ENCODE peak calls at places on chromosomes 7 and 10, in seven cellular contexts. One of them, this sample, is unnamed. For H3K4me1 and H3K36me3, the result is how much of the 10 kb centered on the place peaks cover.

GRCh38 chr10:94212876-94213595 is 149.7 kb downstream of the NOC3L start:
- DNase-seq in neuronal stem cell: no peak
- DNase-seq in IMR-90: no peak
- DNase-seq in PC-9: peak
- DNase-seq in fibroblast of lung: no peak
- DNase-seq in neural progenitor cell: no peak
- DNase-seq in astrocyte: no peak
- DNase-seq in this sample: no peak

GRCh38 chr10:34298371-34298818 is 516.7 kb downstream of the PARD3 start:
- DNase-seq in neuronal stem cell: no peak
- DNase-seq in IMR-90: no peak
- DNase-seq in PC-9: no peak
- DNase-seq in fibroblast of lung: no peak
- DNase-seq in neural progenitor cell: no peak
- DNase-seq in astrocyte: no peak
- DNase-seq in this sample: no peak

GRCh38 chr7:20275637-20276036 is 55.1 kb upstream of the ITGB8 start:
- DNase-seq in neuronal stem cell: no peak
- DNase-seq in IMR-90: peak
- DNase-seq in PC-9: no peak
- DNase-seq in fibroblast of lung: no peak
- DNase-seq in neural progenitor cell: no peak
- DNase-seq in astrocyte: no peak
- DNase-seq in this sample: no peak

GRCh38 chr7:26200113-26200443 is 468 bp downstream of the HNRNPA2B1 start:
- DNase-seq in neuronal stem cell: peak
- DNase-seq in IMR-90: no peak
- DNase-seq in PC-9: peak
- DNase-seq in fibroblast of lung: no peak
- DNase-seq in neural progenitor cell: peak
- DNase-seq in astrocyte: no peak
- DNase-seq in this sample: peak

GRCh38 chr7:110839866-110840265 is 251.1 kb upstream of the LRRN3 start:
- DNase-seq in neuronal stem cell: no peak
- DNase-seq in IMR-90: peak
- DNase-seq in PC-9: no peak
- DNase-seq in fibroblast of lung: peak
- DNase-seq in neural progenitor cell: peak
- DNase-seq in astrocyte: peak
- DNase-seq in this sample: peak

GRCh38 chr7:2862831-2863361 is 18.8 kb upstream of the GNA12 start:
- DNase-seq in neuronal stem cell: no peak
- DNase-seq in IMR-90: peak
- DNase-seq in PC-9: peak
- DNase-seq in fibroblast of lung: peak
- DNase-seq in neural progenitor cell: no peak
- DNase-seq in astrocyte: peak
- DNase-seq in this sample: no peak

GRCh38 chr7:81812514-81813472 is 42.9 kb upstream of the HGF start:
- DNase-seq in neuronal stem cell: no peak
- DNase-seq in IMR-90: no peak
- DNase-seq in PC-9: no peak
- DNase-seq in fibroblast of lung: no peak
- DNase-seq in neural progenitor cell: no peak
- DNase-seq in astrocyte: no peak
- DNase-seq in this sample: no peak

GRCh38 chr7:159012353-159013069 is 132.2 kb downstream of the VIPR2 start:
- DNase-seq in neuronal stem cell: no peak
- DNase-seq in IMR-90: no peak
- DNase-seq in PC-9: no peak
- DNase-seq in fibroblast of lung: no peak
- DNase-seq in neural progenitor cell: no peak
- DNase-seq in astrocyte: no peak
- DNase-seq in this sample: no peak

GRCh38 chr10:69577268-69578232 is 4.3 kb upstream of the NEUROG3 start:
- DNase-seq in neuronal stem cell: no peak
- DNase-seq in IMR-90: no peak
- DNase-seq in PC-9: no peak
- DNase-seq in fibroblast of lung: no peak
- DNase-seq in neural progenitor cell: peak
- DNase-seq in astrocyte: no peak
- DNase-seq in this sample: no peak

GRCh38 chr10:100653957-100654834 is 91.2 kb upstream of the PAX2 start:
- DNase-seq in neuronal stem cell: no peak
- DNase-seq in IMR-90: no peak
- DNase-seq in PC-9: no peak
- DNase-seq in fibroblast of lung: peak
- DNase-seq in neural progenitor cell: peak
- DNase-seq in astrocyte: no peak
- DNase-seq in this sample: peak

GRCh38 chr7:16587785-16588184 is 57.8 kb downstream of the ANKMY2 start:
- DNase-seq in neuronal stem cell: no peak
- DNase-seq in IMR-90: no peak
- DNase-seq in PC-9: no peak
- DNase-seq in fibroblast of lung: no peak
- DNase-seq in neural progenitor cell: peak
- DNase-seq in astrocyte: no peak
- DNase-seq in this sample: no peak

GRCh38 chr7:94701555-94701973 is 45.6 kb upstream of the SGCE start:
- DNase-seq in neuronal stem cell: peak
- DNase-seq in IMR-90: peak
- DNase-seq in PC-9: peak
- DNase-seq in fibroblast of lung: peak
- DNase-seq in neural progenitor cell: peak
- DNase-seq in astrocyte: peak
- DNase-seq in this sample: no peak

GRCh38 chr7:134611611-134612151 is 35.0 kb upstream of the BPGM start:
- DNase-seq in neuronal stem cell: no peak
- DNase-seq in IMR-90: no peak
- DNase-seq in PC-9: no peak
- DNase-seq in fibroblast of lung: no peak
- DNase-seq in neural progenitor cell: no peak
- DNase-seq in astrocyte: no peak
- DNase-seq in this sample: no peak

GRCh38 chr7:28512648-28513435 is 100.5 kb downstream of the CREB5 start:
- DNase-seq in neuronal stem cell: no peak
- DNase-seq in IMR-90: no peak
- DNase-seq in PC-9: no peak
- DNase-seq in fibroblast of lung: no peak
- DNase-seq in neural progenitor cell: no peak
- DNase-seq in astrocyte: no peak
- DNase-seq in this sample: no peak

DNA sequence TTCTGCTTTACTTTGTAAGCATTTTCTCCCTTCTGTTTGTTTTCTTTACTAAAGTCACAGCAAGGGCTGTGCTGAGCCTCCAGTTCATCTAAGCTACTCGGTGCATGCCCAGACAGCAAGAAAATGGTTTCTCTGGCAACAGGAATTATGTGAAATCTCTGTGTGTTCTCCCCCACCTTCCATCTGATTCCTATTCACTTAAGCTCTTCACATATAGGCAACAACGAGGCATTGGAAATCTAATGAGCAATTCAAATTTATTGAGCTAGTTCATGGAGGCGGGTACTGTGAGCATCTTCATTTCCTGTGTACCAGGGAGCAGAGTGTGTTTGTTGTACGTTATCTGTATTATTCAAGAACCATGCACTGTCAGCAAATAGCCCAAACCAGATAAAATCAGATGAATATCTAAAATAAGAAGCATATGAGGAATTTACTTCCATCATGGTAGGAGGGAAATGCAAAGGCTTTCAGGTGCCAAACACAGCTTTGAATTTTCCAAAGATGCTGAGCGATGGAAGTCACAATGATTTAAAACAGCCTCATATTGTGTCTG is 739.1 kb downstream of the MAGI2 start:
- DNase-seq in neuronal stem cell: no peak
- DNase-seq in IMR-90: no peak
- DNase-seq in PC-9: no peak
- DNase-seq in fibroblast of lung: no peak
- DNase-seq in neural progenitor cell: no peak
- DNase-seq in astrocyte: no peak
- DNase-seq in this sample: no peak
- H2AFZ ChIP-seq in neuronal stem cell: peak
- H2AFZ ChIP-seq in IMR-90: no peak
- H2AFZ ChIP-seq in PC-9: no peak
- H2AFZ ChIP-seq in fibroblast of lung: no peak
- H2AFZ ChIP-seq in neural progenitor cell: no peak
- H2AFZ ChIP-seq in astrocyte: no peak
- H2AFZ ChIP-seq in this sample: no peak

DNA sequence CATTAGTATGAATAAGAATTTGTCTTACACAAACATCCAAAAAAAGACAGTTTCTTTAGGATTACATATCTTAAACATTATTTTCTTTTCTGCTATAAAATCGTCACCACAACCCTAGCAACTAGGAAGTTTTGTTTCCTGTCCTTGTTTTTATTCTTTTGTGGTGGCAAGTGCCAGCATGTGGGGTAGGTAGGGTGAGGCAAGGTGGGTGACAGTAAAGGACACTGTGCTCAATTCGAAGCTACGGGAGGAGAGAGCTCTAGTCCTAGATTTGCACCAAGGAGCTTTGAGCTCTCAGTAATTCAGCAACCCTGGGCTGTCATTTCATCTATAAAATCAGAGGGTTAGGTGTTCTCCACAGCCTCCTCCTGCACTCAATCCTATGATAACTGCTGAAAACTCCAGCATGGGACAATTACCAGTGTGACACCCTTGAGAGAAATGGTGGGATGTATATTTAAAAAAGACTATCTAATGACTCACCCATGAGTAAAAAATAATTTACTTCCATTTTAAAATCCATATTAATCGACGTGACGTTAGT is 187.1 kb downstream of the FAM107B start:
- DNase-seq in neuronal stem cell: no peak
- DNase-seq in IMR-90: no peak
- DNase-seq in PC-9: no peak
- DNase-seq in fibroblast of lung: no peak
- DNase-seq in neural progenitor cell: no peak
- DNase-seq in astrocyte: no peak
- DNase-seq in this sample: no peak
- H3K4me1 ChIP-seq in neuronal stem cell: under half
- H3K4me1 ChIP-seq in IMR-90: under half
- H3K4me1 ChIP-seq in PC-9: half or more
- H3K4me1 ChIP-seq in fibroblast of lung: under half
- H3K4me1 ChIP-seq in neural progenitor cell: under half
- H3K4me1 ChIP-seq in astrocyte: under half
- H3K4me1 ChIP-seq in this sample: under half

GRCh38 chr7:50396856-50397255 is 53.3 kb downstream of the FIGNL1 start:
- DNase-seq in neuronal stem cell: no peak
- DNase-seq in IMR-90: no peak
- DNase-seq in PC-9: no peak
- DNase-seq in fibroblast of lung: no peak
- DNase-seq in neural progenitor cell: no peak
- DNase-seq in astrocyte: no peak
- DNase-seq in this sample: no peak
- H3K36me3 ChIP-seq in neuronal stem cell: under half
- H3K36me3 ChIP-seq in IMR-90: under half
- H3K36me3 ChIP-seq in PC-9: under half
- H3K36me3 ChIP-seq in fibroblast of lung: under half
- H3K36me3 ChIP-seq in neural progenitor cell: under half
- H3K36me3 ChIP-seq in astrocyte: under half
- H3K36me3 ChIP-seq in this sample: half or more

DNA sequence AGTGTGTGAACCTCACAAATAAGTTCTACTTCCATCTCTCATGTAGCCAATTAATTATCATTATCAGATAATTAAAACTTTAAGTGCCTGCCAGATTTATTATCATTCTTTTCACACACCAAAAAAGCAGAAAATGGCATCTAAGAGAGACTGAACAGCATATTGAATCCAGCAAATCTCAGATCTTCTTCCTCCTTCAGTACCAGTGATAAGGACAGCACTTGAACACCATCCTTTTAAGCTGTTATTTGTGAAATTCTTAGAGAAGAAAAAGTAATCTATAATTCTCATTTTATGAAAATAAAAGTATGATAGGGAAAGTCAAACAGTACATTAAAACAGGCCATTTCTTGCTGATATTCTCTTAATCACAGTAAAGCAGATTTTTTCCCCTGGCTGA is 104.5 kb downstream of the ELAPOR2 start:
- DNase-seq in neuronal stem cell: no peak
- DNase-seq in IMR-90: no peak
- DNase-seq in PC-9: no peak
- DNase-seq in fibroblast of lung: no peak
- DNase-seq in neural progenitor cell: no peak
- DNase-seq in astrocyte: no peak
- DNase-seq in this sample: no peak
- H2AFZ ChIP-seq in neuronal stem cell: no peak
- H2AFZ ChIP-seq in IMR-90: no peak
- H2AFZ ChIP-seq in PC-9: no peak
- H2AFZ ChIP-seq in fibroblast of lung: no peak
- H2AFZ ChIP-seq in neural progenitor cell: no peak
- H2AFZ ChIP-seq in astrocyte: no peak
- H2AFZ ChIP-seq in this sample: no peak

DNA sequence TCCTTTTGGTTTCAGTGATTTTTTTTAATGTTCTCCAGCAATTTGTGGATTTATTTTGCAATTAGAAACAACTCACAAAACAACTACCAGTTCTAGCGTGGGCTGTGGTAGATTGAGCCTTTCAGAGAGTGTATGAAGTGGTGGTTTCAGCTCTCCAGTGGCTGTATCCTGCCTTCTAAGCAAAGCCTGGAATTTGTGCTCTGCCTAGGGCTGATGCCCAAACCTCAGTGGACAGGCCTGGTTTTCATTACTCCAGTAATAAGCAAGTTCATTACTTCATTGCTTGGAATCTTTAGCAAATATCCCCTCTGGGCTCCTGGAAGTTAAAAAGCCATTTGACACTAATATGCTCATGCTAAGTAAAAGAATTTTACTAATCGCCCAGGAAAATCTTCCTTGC is 35.9 kb downstream of the APBB1IP start:
- DNase-seq in neuronal stem cell: no peak
- DNase-seq in IMR-90: no peak
- DNase-seq in PC-9: no peak
- DNase-seq in fibroblast of lung: peak
- DNase-seq in neural progenitor cell: no peak
- DNase-seq in astrocyte: peak
- DNase-seq in this sample: no peak
- H3K4me1 ChIP-seq in neuronal stem cell: under half
- H3K4me1 ChIP-seq in IMR-90: under half
- H3K4me1 ChIP-seq in PC-9: under half
- H3K4me1 ChIP-seq in fibroblast of lung: under half
- H3K4me1 ChIP-seq in neural progenitor cell: under half
- H3K4me1 ChIP-seq in astrocyte: under half
- H3K4me1 ChIP-seq in this sample: half or more

DNA sequence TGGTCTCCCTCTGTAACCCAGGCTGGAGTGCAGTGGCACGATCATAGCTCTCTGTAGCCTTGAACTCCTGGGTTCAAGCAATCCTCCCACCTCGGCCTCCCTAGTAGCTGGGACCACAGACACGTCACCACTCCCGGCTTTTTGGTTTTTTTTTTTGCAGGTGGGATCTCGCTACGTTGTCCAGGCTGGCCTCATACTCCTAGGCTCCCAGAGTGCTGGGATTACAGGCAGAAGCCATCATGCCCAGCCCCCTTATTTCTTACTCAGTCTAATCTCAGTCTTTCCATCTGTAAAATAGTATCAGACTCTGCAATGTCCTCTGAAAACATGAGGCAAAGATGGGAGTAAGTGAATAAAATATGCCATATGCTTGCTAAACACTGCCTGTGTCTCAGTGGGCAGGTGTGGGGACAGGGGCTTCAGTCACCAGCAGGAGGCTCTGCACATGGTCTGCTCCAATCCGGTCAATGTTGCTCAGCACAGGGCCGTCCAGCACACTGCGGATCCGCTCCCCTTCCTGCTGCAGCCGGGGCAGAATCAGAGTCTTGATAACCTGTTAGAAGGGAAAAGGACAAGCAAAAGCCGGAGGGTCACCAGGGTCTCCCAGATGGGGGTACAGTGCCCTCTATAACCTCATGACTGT is 8.2 kb downstream of the AP4M1 start:
- DNase-seq in neuronal stem cell: no peak
- DNase-seq in IMR-90: no peak
- DNase-seq in PC-9: no peak
- DNase-seq in fibroblast of lung: no peak
- DNase-seq in neural progenitor cell: no peak
- DNase-seq in astrocyte: no peak
- DNase-seq in this sample: no peak
- H3K36me3 ChIP-seq in neuronal stem cell: half or more
- H3K36me3 ChIP-seq in IMR-90: half or more
- H3K36me3 ChIP-seq in PC-9: under half
- H3K36me3 ChIP-seq in fibroblast of lung: under half
- H3K36me3 ChIP-seq in neural progenitor cell: under half
- H3K36me3 ChIP-seq in astrocyte: under half
- H3K36me3 ChIP-seq in this sample: half or more

This sample was measured in DND-41.